ENCODE peak calls at places on chromosomes 6 and 20, in eight cellular contexts. One of them, this sample, is unnamed.

GRCh38 chr20:53656653-53657288 is 63.1 kb upstream of the ZNF217 start:
- DNase-seq in HL-60: peak; percentile 60
- DNase-seq in HCT116: no peak
- DNase-seq in A549: no peak
- DNase-seq in GM12878: no peak
- DNase-seq in HepG2: no peak
- DNase-seq in SK-N-SH: no peak
- DNase-seq in Panc1: no peak
- DNase-seq in this sample: no peak

GRCh38 chr6:33706136-33706725 is 5.3 kb downstream of the UQCC2 start:
- DNase-seq in HL-60: no peak
- DNase-seq in HCT116: no peak
- DNase-seq in A549: no peak
- DNase-seq in GM12878: no peak
- DNase-seq in HepG2: no peak
- DNase-seq in SK-N-SH: no peak
- DNase-seq in Panc1: no peak
- DNase-seq in this sample: no peak

GRCh38 chr6:56388414-56388752 is 141.0 kb upstream of the COL21A1 start:
- DNase-seq in HL-60: no peak
- DNase-seq in HCT116: no peak
- DNase-seq in A549: no peak
- DNase-seq in GM12878: no peak
- DNase-seq in HepG2: no peak
- DNase-seq in SK-N-SH: no peak
- DNase-seq in Panc1: no peak
- DNase-seq in this sample: no peak

GRCh38 chr20:18497603-18498002 is 578 bp upstream of the RBBP9 start:
- DNase-seq in HL-60: no peak
- DNase-seq in HCT116: no peak
- DNase-seq in A549: no peak
- DNase-seq in GM12878: no peak
- DNase-seq in HepG2: no peak
- DNase-seq in SK-N-SH: no peak
- DNase-seq in Panc1: no peak
- DNase-seq in this sample: no peak

GRCh38 chr6:30747300-30747687 is 2.9 kb upstream of the IER3 start:
- DNase-seq in HL-60: no peak
- DNase-seq in HCT116: no peak
- DNase-seq in A549: no peak
- DNase-seq in GM12878: no peak
- DNase-seq in HepG2: peak; percentile 61
- DNase-seq in SK-N-SH: no peak
- DNase-seq in Panc1: no peak
- DNase-seq in this sample: no peak

GRCh38 chr20:36728986-36729385 is 16.9 kb downstream of the NDRG3 start:
- DNase-seq in HL-60: no peak
- DNase-seq in HCT116: no peak
- DNase-seq in A549: no peak
- DNase-seq in GM12878: no peak
- DNase-seq in HepG2: peak; percentile 29
- DNase-seq in SK-N-SH: no peak
- DNase-seq in Panc1: no peak
- DNase-seq in this sample: peak; percentile 30

GRCh38 chr6:156686429-156686939 is 90.7 kb upstream of the ARID1B start:
- DNase-seq in HL-60: no peak
- DNase-seq in HCT116: no peak
- DNase-seq in A549: peak; percentile 50
- DNase-seq in GM12878: no peak
- DNase-seq in HepG2: peak; percentile 70
- DNase-seq in SK-N-SH: peak; percentile 69
- DNase-seq in Panc1: peak; percentile 51
- DNase-seq in this sample: no peak

GRCh38 chr6:167980911-167981310 is 16.6 kb upstream of the KIF25 start:
- DNase-seq in HL-60: no peak
- DNase-seq in HCT116: no peak
- DNase-seq in A549: no peak
- DNase-seq in GM12878: no peak
- DNase-seq in HepG2: no peak
- DNase-seq in SK-N-SH: no peak
- DNase-seq in Panc1: no peak
- DNase-seq in this sample: no peak

GRCh38 chr6:35021014-35021413 is 120.1 kb downstream of the TCP11 start:
- DNase-seq in HL-60: no peak
- DNase-seq in HCT116: no peak
- DNase-seq in A549: no peak
- DNase-seq in GM12878: no peak
- DNase-seq in HepG2: no peak
- DNase-seq in SK-N-SH: no peak
- DNase-seq in Panc1: no peak
- DNase-seq in this sample: no peak

GRCh38 chr6:148342146-148343027 is at the start of gene SASH1:
- DNase-seq in HL-60: peak; percentile 29
- DNase-seq in HCT116: peak; percentile 62
- DNase-seq in A549: peak; percentile 48
- DNase-seq in GM12878: peak; percentile 5
- DNase-seq in HepG2: peak; percentile 96
- DNase-seq in SK-N-SH: peak; percentile 24
- DNase-seq in Panc1: no peak
- DNase-seq in this sample: no peak

GRCh38 chr6:135008072-135008940 is 46.3 kb downstream of the HBS1L start:
- DNase-seq in HL-60: no peak
- DNase-seq in HCT116: no peak
- DNase-seq in A549: no peak
- DNase-seq in GM12878: peak; percentile 56
- DNase-seq in HepG2: peak; percentile 57
- DNase-seq in SK-N-SH: no peak
- DNase-seq in Panc1: no peak
- DNase-seq in this sample: no peak

GRCh38 chr6:157651731-157652490 is 171.1 kb upstream of the SNX9 start:
- DNase-seq in HL-60: no peak
- DNase-seq in HCT116: no peak
- DNase-seq in A549: no peak
- DNase-seq in GM12878: no peak
- DNase-seq in HepG2: no peak
- DNase-seq in SK-N-SH: no peak
- DNase-seq in Panc1: no peak
- DNase-seq in this sample: no peak

GRCh38 chr6:139161817-139162284 is 27.0 kb downstream of the HECA start:
- DNase-seq in HL-60: no peak
- DNase-seq in HCT116: no peak
- DNase-seq in A549: no peak
- DNase-seq in GM12878: peak; percentile 91
- DNase-seq in HepG2: no peak
- DNase-seq in SK-N-SH: no peak
- DNase-seq in Panc1: no peak
- DNase-seq in this sample: no peak

DNA sequence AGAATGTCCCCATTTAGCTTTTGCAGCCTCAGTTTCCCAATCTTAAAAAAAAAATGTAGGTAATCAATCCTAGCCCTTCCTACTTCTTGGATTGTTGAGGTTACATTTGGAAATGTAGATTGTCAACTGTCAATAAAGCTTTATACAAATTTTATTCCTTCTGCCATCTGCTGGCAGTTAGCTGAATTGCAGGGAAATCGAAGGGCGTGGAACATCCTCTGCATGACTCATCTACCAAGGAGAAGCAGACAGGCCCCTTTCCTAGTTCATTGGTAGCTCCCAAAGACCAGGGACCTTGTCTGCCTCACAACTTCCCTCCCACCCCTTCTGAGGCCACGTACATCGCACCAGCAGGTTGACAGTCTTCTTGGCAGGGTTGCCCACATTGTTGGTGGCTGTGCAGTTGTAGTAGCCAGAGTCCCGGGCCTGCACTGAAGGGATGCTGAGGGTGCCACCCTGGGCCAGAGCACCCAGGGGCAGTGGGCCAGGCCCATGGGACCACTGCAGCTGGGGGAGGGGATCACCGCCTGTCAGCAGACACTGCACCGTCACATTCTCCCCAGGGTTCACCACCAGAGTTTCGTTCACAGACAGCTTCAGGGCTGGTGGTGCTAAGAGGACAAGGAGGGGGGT is 43.6 kb downstream of the MDGA1 start:
- DNase-seq in HL-60: peak; percentile 21
- DNase-seq in HCT116: peak; percentile 47
- DNase-seq in A549: peak; percentile 43
- DNase-seq in GM12878: peak; percentile 19
- DNase-seq in HepG2: peak; percentile 36
- DNase-seq in SK-N-SH: peak; percentile 64
- DNase-seq in Panc1: no peak
- DNase-seq in this sample: peak; percentile 83
- TF ChIP-seq REST in HL-60: no peak
- TF ChIP-seq REST in HCT116: no peak
- TF ChIP-seq REST in A549: no peak
- TF ChIP-seq REST in GM12878: no peak
- TF ChIP-seq REST in HepG2: no peak
- TF ChIP-seq REST in SK-N-SH: no peak
- TF ChIP-seq REST in Panc1: no peak
- TF ChIP-seq REST in this sample: no peak

GRCh38 chr6:42563697-42564495 is at the start of gene UBR2:
- DNase-seq in HL-60: peak; percentile 97
- DNase-seq in HCT116: peak; percentile 98
- DNase-seq in A549: peak; percentile 78
- DNase-seq in GM12878: peak; percentile 91
- DNase-seq in HepG2: peak; percentile 99
- DNase-seq in SK-N-SH: peak; percentile 92
- DNase-seq in Panc1: peak; percentile 94
- DNase-seq in this sample: peak; percentile 91
- TF ChIP-seq REST in HL-60: peak; percentile 60
- TF ChIP-seq REST in HCT116: no peak
- TF ChIP-seq REST in A549: no peak
- TF ChIP-seq REST in GM12878: no peak
- TF ChIP-seq REST in HepG2: no peak
- TF ChIP-seq REST in SK-N-SH: peak; percentile 15
- TF ChIP-seq REST in Panc1: no peak
- TF ChIP-seq REST in this sample: peak; percentile 78

DNA sequence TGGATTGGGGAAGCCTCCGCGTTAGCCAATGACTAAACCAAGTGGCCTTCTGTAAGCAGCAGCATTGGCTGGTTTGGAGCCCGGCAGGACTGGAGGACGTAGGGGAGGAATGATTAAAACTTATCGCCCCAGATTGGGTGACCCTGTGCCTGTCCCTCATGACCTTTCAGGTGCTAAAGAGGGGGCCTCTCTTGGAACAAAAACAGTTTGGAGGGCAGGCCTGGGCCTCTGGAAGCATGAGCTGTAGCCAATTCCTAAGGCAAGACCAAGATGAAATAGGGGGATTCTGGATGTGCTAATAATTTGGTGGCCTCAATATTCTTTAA is 1.4 kb downstream of the GMPR start:
- DNase-seq in HL-60: no peak
- DNase-seq in HCT116: peak; percentile 86
- DNase-seq in A549: no peak
- DNase-seq in GM12878: no peak
- DNase-seq in HepG2: peak; percentile 40
- DNase-seq in SK-N-SH: no peak
- DNase-seq in Panc1: no peak
- DNase-seq in this sample: no peak
- TF ChIP-seq REST in HL-60: no peak
- TF ChIP-seq REST in HCT116: no peak
- TF ChIP-seq REST in A549: no peak
- TF ChIP-seq REST in GM12878: no peak
- TF ChIP-seq REST in HepG2: no peak
- TF ChIP-seq REST in SK-N-SH: no peak
- TF ChIP-seq REST in Panc1: no peak
- TF ChIP-seq REST in this sample: no peak

GRCh38 chr20:58192567-58192966 is 35.9 kb downstream of the ANKRD60 start:
- DNase-seq in HL-60: no peak
- DNase-seq in HCT116: no peak
- DNase-seq in A549: no peak
- DNase-seq in GM12878: no peak
- DNase-seq in HepG2: no peak
- DNase-seq in SK-N-SH: peak; percentile 65
- DNase-seq in Panc1: no peak
- DNase-seq in this sample: peak; percentile 49
- TF ChIP-seq REST in HL-60: no peak
- TF ChIP-seq REST in HCT116: no peak
- TF ChIP-seq REST in A549: no peak
- TF ChIP-seq REST in GM12878: no peak
- TF ChIP-seq REST in HepG2: no peak
- TF ChIP-seq REST in SK-N-SH: no peak
- TF ChIP-seq REST in Panc1: no peak
- TF ChIP-seq REST in this sample: no peak

GRCh38 chr6:27668442-27669275 is 195.8 kb upstream of the ZNF184 start:
- DNase-seq in HL-60: peak; percentile 45
- DNase-seq in HCT116: peak; percentile 80
- DNase-seq in A549: no peak
- DNase-seq in GM12878: no peak
- DNase-seq in HepG2: peak; percentile 66
- DNase-seq in SK-N-SH: peak; percentile 44
- DNase-seq in Panc1: peak; percentile 94
- DNase-seq in this sample: peak; percentile 80
- TF ChIP-seq REST in HL-60: no peak
- TF ChIP-seq REST in HCT116: no peak
- TF ChIP-seq REST in A549: no peak
- TF ChIP-seq REST in GM12878: no peak
- TF ChIP-seq REST in HepG2: peak; percentile 25
- TF ChIP-seq REST in SK-N-SH: no peak
- TF ChIP-seq REST in Panc1: no peak
- TF ChIP-seq REST in this sample: peak; percentile 23

GRCh38 chr6:123089223-123089622 is 93.2 kb downstream of the CLVS2 start:
- DNase-seq in HL-60: no peak
- DNase-seq in HCT116: no peak
- DNase-seq in A549: no peak
- DNase-seq in GM12878: no peak
- DNase-seq in HepG2: no peak
- DNase-seq in SK-N-SH: no peak
- DNase-seq in Panc1: no peak
- DNase-seq in this sample: no peak
- TF ChIP-seq REST in HL-60: no peak
- TF ChIP-seq REST in HCT116: no peak
- TF ChIP-seq REST in A549: no peak
- TF ChIP-seq REST in GM12878: no peak
- TF ChIP-seq REST in HepG2: no peak
- TF ChIP-seq REST in SK-N-SH: no peak
- TF ChIP-seq REST in Panc1: no peak
- TF ChIP-seq REST in this sample: no peak

GRCh38 chr20:48658505-48658904 is 169.3 kb downstream of the PREX1 start:
- DNase-seq in HL-60: no peak
- DNase-seq in HCT116: no peak
- DNase-seq in A549: no peak
- DNase-seq in GM12878: no peak
- DNase-seq in HepG2: no peak
- DNase-seq in SK-N-SH: no peak
- DNase-seq in Panc1: no peak
- DNase-seq in this sample: no peak

GRCh38 chr20:48656661-48657211 is 171.1 kb downstream of the PREX1 start:
- DNase-seq in HL-60: no peak
- DNase-seq in HCT116: peak; percentile 10
- DNase-seq in A549: peak; percentile 81
- DNase-seq in GM12878: no peak
- DNase-seq in HepG2: peak; percentile 66
- DNase-seq in SK-N-SH: peak; percentile 55
- DNase-seq in Panc1: no peak
- DNase-seq in this sample: peak; percentile 68

GRCh38 chr20:48658198-48658476 is 169.7 kb downstream of the PREX1 start:
- DNase-seq in HL-60: no peak
- DNase-seq in HCT116: no peak
- DNase-seq in A549: no peak
- DNase-seq in GM12878: no peak
- DNase-seq in HepG2: no peak
- DNase-seq in SK-N-SH: no peak
- DNase-seq in Panc1: no peak
- DNase-seq in this sample: no peak

GRCh38 chr20:48656120-48656519 is 171.7 kb downstream of the PREX1 start:
- DNase-seq in HL-60: no peak
- DNase-seq in HCT116: no peak
- DNase-seq in A549: no peak
- DNase-seq in GM12878: no peak
- DNase-seq in HepG2: no peak
- DNase-seq in SK-N-SH: no peak
- DNase-seq in Panc1: no peak
- DNase-seq in this sample: no peak

GRCh38 chr20:48657426-48658197 is 170.2 kb downstream of the PREX1 start:
- DNase-seq in HL-60: peak; percentile 44
- DNase-seq in HCT116: peak; percentile 52
- DNase-seq in A549: peak; percentile 92
- DNase-seq in GM12878: peak; percentile 21
- DNase-seq in HepG2: peak; percentile 84
- DNase-seq in SK-N-SH: peak; percentile 92
- DNase-seq in Panc1: peak; percentile 70
- DNase-seq in this sample: peak; percentile 86
- TF ChIP-seq REST in HL-60: no peak
- TF ChIP-seq REST in HCT116: no peak
- TF ChIP-seq REST in A549: no peak
- TF ChIP-seq REST in GM12878: no peak
- TF ChIP-seq REST in HepG2: no peak
- TF ChIP-seq REST in SK-N-SH: no peak
- TF ChIP-seq REST in Panc1: no peak
- TF ChIP-seq REST in this sample: no peak